ENCODE peak calls at places on chromosomes 5 and 9, in six cellular contexts. L is PC-3, J is fibroblast of lung, X is cardiac muscle cell, O is uterus, N is tibial artery. F is an unnamed sample. For H3K4me1 and H3K27me3, the result is how much of the 10 kb centered on the place peaks cover.

GRCh38 chr9:77575785-77576184 is 72.3 kb downstream of the GNA14 start:
- DNase-seq in L (peak), J (peak), X (peak), O (no peak), N (no peak), F (no peak)

GRCh38 chr5:123876265-123876790 is 364.4 kb downstream of the CSNK1G3 start:
- DNase-seq in L (no peak), J (peak), X (no peak), O (no peak), N (no peak), F (no peak)

GRCh38 chr5:128216860-128217531 is 133.4 kb downstream of the SLC12A2 start:
- DNase-seq in L (peak), J (peak), X (no peak), O (no peak), N (peak), F (peak)

GRCh38 chr5:77066823-77067442 is 20.2 kb downstream of the ZBED3 start:
- DNase-seq in L (peak), J (peak), X (no peak), O (no peak), N (no peak), F (peak)

GRCh38 chr9:77030045-77030444 is 10.6 kb downstream of the FOXB2 start:
- DNase-seq in L (no peak), J (no peak), X (no peak), O (no peak), N (no peak), F (no peak)

GRCh38 chr9:127557466-127557869 is 54.6 kb upstream of the STXBP1 start:
- DNase-seq in L (peak), J (no peak), X (peak), O (no peak), N (no peak), F (peak)

GRCh38 chr5:53871050-53871449 is 310.6 kb downstream of the NDUFS4 start:
- DNase-seq in L (peak), J (no peak), X (no peak), O (no peak), N (no peak), F (no peak)

GRCh38 chr9:112838342-112838741 is 52.3 kb downstream of the SLC46A2 start:
- DNase-seq in L (no peak), J (no peak), X (no peak), O (no peak), N (no peak), F (no peak)

GRCh38 chr9:96080364-96080763 is 204.9 kb downstream of the ERCC6L2 start:
- DNase-seq in L (peak), J (peak), X (no peak), O (no peak), N (no peak), F (no peak)

GRCh38 chr5:42992035-42992570 is 48.0 kb downstream of the ANXA2R start:
- DNase-seq in L (no peak), J (peak), X (peak), O (peak), N (peak), F (peak)

GRCh38 chr9:119216891-119217290 is 152.3 kb downstream of the BRINP1 start:
- DNase-seq in L (no peak), J (peak), X (peak), O (peak), N (no peak), F (peak)

DNA sequence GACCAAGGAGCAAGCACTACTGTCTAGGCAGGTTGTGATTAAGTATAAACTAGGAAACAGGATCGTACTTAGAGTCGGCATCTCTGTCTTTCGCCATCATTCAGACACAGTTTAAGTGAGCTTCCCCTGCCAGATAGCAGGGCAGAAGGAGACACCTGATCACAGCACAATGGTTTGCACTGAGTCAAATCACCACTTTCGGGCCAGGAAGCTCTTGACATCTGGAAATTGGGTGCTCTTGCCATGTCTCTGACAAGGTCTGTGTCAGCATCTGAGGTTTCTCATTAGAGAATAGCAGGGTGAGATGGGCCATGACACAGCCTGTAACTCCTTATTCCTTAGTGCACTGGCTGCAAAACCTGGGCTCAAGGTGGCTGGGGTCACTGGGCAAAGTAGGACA is 8.3 kb downstream of the ADRB2 start:
- DNase-seq in L (no peak), J (no peak), X (no peak), O (no peak), N (no peak), F (no peak)
- H3K4me1 ChIP-seq in L (half or more), J (under half), X (half or more), O (under half), N (under half), F (half or more)

GRCh38 chr9:34590376-34591090 is 1.0 kb upstream of the CNTFR start:
- DNase-seq in L (no peak), J (no peak), X (no peak), O (peak), N (peak), F (peak)

GRCh38 chr9:34588671-34589370 is 703 bp downstream of the CNTFR start:
- DNase-seq in L (no peak), J (no peak), X (no peak), O (no peak), N (no peak), F (no peak)

GRCh38 chr9:34589371-34589655 is 211 bp downstream of the CNTFR start:
- DNase-seq in L (no peak), J (no peak), X (no peak), O (no peak), N (no peak), F (no peak)

GRCh38 chr9:34591091-34591910 is 1.8 kb upstream of the CNTFR start:
- DNase-seq in L (peak), J (peak), X (peak), O (peak), N (peak), F (peak)

DNA sequence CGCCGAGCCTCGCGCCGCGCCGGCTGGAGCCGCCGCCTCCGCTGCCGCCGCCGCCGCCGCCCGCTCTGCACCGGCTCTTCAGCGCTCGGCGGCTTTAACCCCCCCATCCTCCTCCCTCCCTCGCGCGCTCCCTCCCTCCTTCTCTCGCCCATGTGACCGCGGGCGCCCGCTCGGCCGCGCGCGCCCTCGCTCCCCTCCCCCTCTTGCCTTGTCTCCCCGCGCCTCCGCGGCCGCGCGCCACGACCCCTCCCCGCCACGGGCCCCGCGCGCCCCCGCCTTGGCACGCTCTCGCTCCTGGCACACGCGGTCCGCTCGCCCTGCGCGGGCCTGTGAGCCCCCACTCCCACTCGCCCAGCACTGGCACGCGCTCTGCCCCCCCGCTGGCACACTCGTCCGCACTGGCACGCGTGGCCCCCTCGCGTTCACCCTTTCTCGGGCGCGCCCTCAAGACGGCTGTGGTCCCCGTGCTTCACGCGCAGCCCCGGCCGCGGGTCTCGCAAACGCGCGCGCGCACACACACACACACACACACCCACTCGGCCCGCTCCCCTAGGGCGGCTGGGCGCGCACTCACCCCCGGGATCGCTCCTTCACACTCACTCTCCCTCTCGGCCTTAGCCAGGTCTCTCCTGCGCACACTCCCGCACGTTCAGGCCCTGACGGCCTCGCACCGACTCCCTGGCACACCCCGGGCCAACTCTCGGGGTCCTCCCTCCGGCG is at the start of gene CNTFR:
- DNase-seq in L (no peak), J (no peak), X (peak), O (peak), N (peak), F (peak)
- H3K27me3 ChIP-seq in L (half or more), J (half or more), X (under half), O (under half), N (under half), F (under half)

GRCh38 chr9:16257604-16258003 is 612.9 kb downstream of the BNC2 start:
- DNase-seq in L (peak), J (no peak), X (no peak), O (no peak), N (no peak), F (no peak)
- TF ChIP-seq CTCF in L (peak), J (peak), X (peak), O (no peak), N (no peak), F (peak)

GRCh38 chr5:81601912-81602311 is 149.0 kb downstream of the SSBP2 start:
- DNase-seq in L (peak), J (peak), X (no peak), O (no peak), N (no peak), F (no peak)

GRCh38 chr5:81609810-81610375 is 141.0 kb downstream of the SSBP2 start:
- DNase-seq in L (no peak), J (no peak), X (no peak), O (no peak), N (no peak), F (no peak)

GRCh38 chr5:81604193-81604592 is 146.7 kb downstream of the SSBP2 start:
- DNase-seq in L (no peak), J (peak), X (no peak), O (no peak), N (no peak), F (no peak)

GRCh38 chr5:81605299-81605698 is 145.6 kb downstream of the SSBP2 start:
- DNase-seq in L (no peak), J (no peak), X (no peak), O (no peak), N (no peak), F (no peak)

DNA sequence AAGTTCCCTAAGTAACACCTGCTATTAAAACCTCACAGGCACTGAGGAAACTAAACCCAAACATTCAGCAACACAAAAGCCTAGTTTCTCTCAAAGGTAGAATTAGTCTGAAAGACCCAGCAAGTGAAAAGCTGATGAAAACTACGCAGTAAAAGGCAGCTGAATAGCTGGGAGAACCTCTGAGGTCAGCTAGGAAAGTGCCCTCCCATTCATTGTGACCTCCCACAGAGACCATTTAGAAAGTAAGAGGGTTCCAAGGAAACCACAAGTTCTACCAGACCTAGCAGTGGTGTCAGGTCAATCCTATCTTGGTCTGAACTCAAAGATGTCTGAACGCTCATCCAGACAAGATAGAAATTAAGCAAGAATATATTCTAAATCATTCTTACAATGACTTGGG is 144.7 kb downstream of the SSBP2 start:
- DNase-seq in L (no peak), J (no peak), X (no peak), O (no peak), N (no peak), F (no peak)
- H3K4me1 ChIP-seq in L (under half), J (under half), X (under half), O (under half), N (under half), F (under half)

GRCh38 chr9:136275655-136276429 is 28.1 kb downstream of the CCDC187 start:
- DNase-seq in L (no peak), J (no peak), X (peak), O (no peak), N (no peak), F (no peak)
- H3K27me3 ChIP-seq in L (under half), J (under half), X (under half), O (under half), N (under half), F (under half)

GRCh38 chr9:131697097-131697496 is 42.8 kb downstream of the RAPGEF1 start:
- DNase-seq in L (no peak), J (peak), X (peak), O (peak), N (no peak), F (peak)
- TF ChIP-seq CTCF in L (no peak), J (peak), X (peak), O (no peak), N (no peak), F (peak)

DNA sequence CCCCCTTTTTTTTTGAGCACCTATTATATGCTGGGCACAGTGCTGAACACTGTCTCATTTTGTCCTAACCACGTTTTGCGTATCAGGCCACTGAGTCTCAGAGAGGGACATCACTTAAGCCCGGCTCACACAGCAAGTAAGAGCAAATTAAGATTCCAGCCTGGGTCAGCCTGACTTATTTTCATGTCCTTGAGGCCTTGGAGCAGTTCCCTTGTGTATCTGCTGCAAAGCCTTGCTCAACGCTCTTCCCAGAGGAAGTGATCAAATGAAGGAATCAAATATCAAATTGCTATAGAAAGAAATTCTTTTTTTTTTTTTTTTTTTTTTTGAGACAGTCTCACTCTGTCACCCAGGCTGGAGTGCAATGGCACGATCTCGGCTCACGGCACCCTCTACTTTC is 30.7 kb downstream of the ERGIC1 start:
- DNase-seq in L (no peak), J (no peak), X (no peak), O (peak), N (no peak), F (no peak)
- H3K4me1 ChIP-seq in L (under half), J (under half), X (under half), O (under half), N (half or more), F (half or more)

F was measured in psoas muscle.